ENCODE peak calls at places on chromosomes 13 and 19, in nine cellular contexts. One of them, this sample, is unnamed.

GRCh38 chr13:23621316-23621645 is 51.1 kb downstream of the TNFRSF19 start:
- DNase-seq in HAP-1: no peak
- DNase-seq in left ventricle myocardium inferior: no peak
- DNase-seq in right cardiac atrium: no peak
- DNase-seq in gastrocnemius medialis: no peak
- DNase-seq in neuronal stem cell: no peak
- DNase-seq in tibial nerve: no peak
- DNase-seq in ascending aorta: no peak
- DNase-seq in CD4-positive, CD25-positive, alpha-beta regulatory T cell: no peak
- DNase-seq in this sample: no peak

GRCh38 chr19:48975947-48976847 is 11.1 kb downstream of the FTL start:
- DNase-seq in ascending aorta: no peak
- DNase-seq in tibial nerve: no peak
- DNase-seq in right cardiac atrium: no peak
- DNase-seq in neuronal stem cell: no peak
- DNase-seq in gastrocnemius medialis: no peak
- DNase-seq in HAP-1: peak; percentile 60
- DNase-seq in CD4-positive, CD25-positive, alpha-beta regulatory T cell: peak; percentile 58
- DNase-seq in left ventricle myocardium inferior: no peak
- DNase-seq in this sample: no peak

GRCh38 chr13:52353116-52353718 is 52.8 kb downstream of the THSD1 start:
- DNase-seq in HAP-1: no peak
- DNase-seq in neuronal stem cell: no peak
- DNase-seq in gastrocnemius medialis: no peak
- DNase-seq in left ventricle myocardium inferior: no peak
- DNase-seq in CD4-positive, CD25-positive, alpha-beta regulatory T cell: no peak
- DNase-seq in tibial nerve: no peak
- DNase-seq in right cardiac atrium: no peak
- DNase-seq in ascending aorta: no peak
- DNase-seq in this sample: no peak

GRCh38 chr13:97889803-97890202 is 63.7 kb upstream of the IPO5 start:
- DNase-seq in right cardiac atrium: no peak
- DNase-seq in neuronal stem cell: no peak
- DNase-seq in left ventricle myocardium inferior: peak; percentile 36
- DNase-seq in tibial nerve: peak; percentile 84
- DNase-seq in gastrocnemius medialis: peak; percentile 38
- DNase-seq in HAP-1: no peak
- DNase-seq in CD4-positive, CD25-positive, alpha-beta regulatory T cell: no peak
- DNase-seq in ascending aorta: no peak
- DNase-seq in this sample: no peak

GRCh38 chr19:11410682-11411081 is 8.4 kb downstream of the RGL3 start:
- DNase-seq in tibial nerve: no peak
- DNase-seq in right cardiac atrium: no peak
- DNase-seq in ascending aorta: no peak
- DNase-seq in CD4-positive, CD25-positive, alpha-beta regulatory T cell: no peak
- DNase-seq in gastrocnemius medialis: no peak
- DNase-seq in HAP-1: no peak
- DNase-seq in neuronal stem cell: no peak
- DNase-seq in left ventricle myocardium inferior: no peak
- DNase-seq in this sample: no peak

GRCh38 chr13:94712287-94712811 is at the start of gene SOX21:
- DNase-seq in left ventricle myocardium inferior: no peak
- DNase-seq in right cardiac atrium: no peak
- DNase-seq in neuronal stem cell: no peak
- DNase-seq in gastrocnemius medialis: no peak
- DNase-seq in tibial nerve: no peak
- DNase-seq in CD4-positive, CD25-positive, alpha-beta regulatory T cell: no peak
- DNase-seq in ascending aorta: no peak
- DNase-seq in HAP-1: peak; percentile 92
- DNase-seq in this sample: no peak

GRCh38 chr13:96214804-96215445 is 125.0 kb downstream of the HS6ST3 start:
- DNase-seq in left ventricle myocardium inferior: no peak
- DNase-seq in neuronal stem cell: no peak
- DNase-seq in right cardiac atrium: no peak
- DNase-seq in tibial nerve: no peak
- DNase-seq in HAP-1: no peak
- DNase-seq in gastrocnemius medialis: no peak
- DNase-seq in ascending aorta: no peak
- DNase-seq in CD4-positive, CD25-positive, alpha-beta regulatory T cell: no peak
- DNase-seq in this sample: no peak

GRCh38 chr13:45807520-45808099 is 43.9 kb downstream of the SIAH3 start:
- DNase-seq in tibial nerve: peak; percentile 16
- DNase-seq in ascending aorta: peak; percentile 30
- DNase-seq in CD4-positive, CD25-positive, alpha-beta regulatory T cell: peak; percentile 15
- DNase-seq in left ventricle myocardium inferior: no peak
- DNase-seq in HAP-1: peak; percentile 59
- DNase-seq in neuronal stem cell: peak; percentile 37
- DNase-seq in gastrocnemius medialis: no peak
- DNase-seq in right cardiac atrium: no peak
- DNase-seq in this sample: no peak

GRCh38 chr13:50809133-50810090 is 34.1 kb downstream of the DLEU7 start:
- DNase-seq in CD4-positive, CD25-positive, alpha-beta regulatory T cell: no peak
- DNase-seq in gastrocnemius medialis: no peak
- DNase-seq in ascending aorta: no peak
- DNase-seq in tibial nerve: no peak
- DNase-seq in right cardiac atrium: no peak
- DNase-seq in HAP-1: no peak
- DNase-seq in left ventricle myocardium inferior: no peak
- DNase-seq in neuronal stem cell: no peak
- DNase-seq in this sample: no peak

GRCh38 chr19:53877361-53877766 is 4.6 kb upstream of the PRKCG start:
- DNase-seq in right cardiac atrium: no peak
- DNase-seq in HAP-1: no peak
- DNase-seq in left ventricle myocardium inferior: no peak
- DNase-seq in tibial nerve: no peak
- DNase-seq in gastrocnemius medialis: no peak
- DNase-seq in ascending aorta: no peak
- DNase-seq in neuronal stem cell: no peak
- DNase-seq in CD4-positive, CD25-positive, alpha-beta regulatory T cell: peak; percentile 58
- DNase-seq in this sample: no peak

GRCh38 chr19:56301152-56301551 is 13.5 kb downstream of the ZSCAN5A start:
- DNase-seq in right cardiac atrium: no peak
- DNase-seq in CD4-positive, CD25-positive, alpha-beta regulatory T cell: no peak
- DNase-seq in HAP-1: no peak
- DNase-seq in left ventricle myocardium inferior: no peak
- DNase-seq in neuronal stem cell: no peak
- DNase-seq in gastrocnemius medialis: no peak
- DNase-seq in tibial nerve: no peak
- DNase-seq in ascending aorta: no peak
- DNase-seq in this sample: no peak

GRCh38 chr19:6227941-6228325 is 51.8 kb downstream of the MLLT1 start:
- DNase-seq in gastrocnemius medialis: no peak
- DNase-seq in left ventricle myocardium inferior: no peak
- DNase-seq in ascending aorta: no peak
- DNase-seq in HAP-1: no peak
- DNase-seq in CD4-positive, CD25-positive, alpha-beta regulatory T cell: no peak
- DNase-seq in right cardiac atrium: no peak
- DNase-seq in neuronal stem cell: no peak
- DNase-seq in tibial nerve: no peak
- DNase-seq in this sample: no peak

GRCh38 chr13:59145381-59145780 is 1018.3 kb downstream of the DIAPH3 start:
- DNase-seq in CD4-positive, CD25-positive, alpha-beta regulatory T cell: no peak
- DNase-seq in right cardiac atrium: no peak
- DNase-seq in HAP-1: no peak
- DNase-seq in neuronal stem cell: no peak
- DNase-seq in ascending aorta: no peak
- DNase-seq in tibial nerve: no peak
- DNase-seq in gastrocnemius medialis: no peak
- DNase-seq in left ventricle myocardium inferior: no peak
- DNase-seq in this sample: no peak

GRCh38 chr13:99468971-99469545 is 32.2 kb upstream of the TM9SF2 start:
- DNase-seq in tibial nerve: no peak
- DNase-seq in ascending aorta: no peak
- DNase-seq in right cardiac atrium: no peak
- DNase-seq in neuronal stem cell: peak; percentile 29
- DNase-seq in left ventricle myocardium inferior: no peak
- DNase-seq in HAP-1: no peak
- DNase-seq in CD4-positive, CD25-positive, alpha-beta regulatory T cell: no peak
- DNase-seq in gastrocnemius medialis: no peak
- DNase-seq in this sample: no peak

GRCh38 chr13:48748681-48749080 is 95.0 kb downstream of the CYSLTR2 start:
- DNase-seq in CD4-positive, CD25-positive, alpha-beta regulatory T cell: no peak
- DNase-seq in right cardiac atrium: no peak
- DNase-seq in ascending aorta: no peak
- DNase-seq in tibial nerve: no peak
- DNase-seq in gastrocnemius medialis: no peak
- DNase-seq in left ventricle myocardium inferior: no peak
- DNase-seq in HAP-1: no peak
- DNase-seq in neuronal stem cell: no peak
- DNase-seq in this sample: no peak

GRCh38 chr13:84121456-84121855 is 239.2 kb upstream of the SLITRK1 start:
- DNase-seq in left ventricle myocardium inferior: no peak
- DNase-seq in HAP-1: peak; percentile 26
- DNase-seq in tibial nerve: no peak
- DNase-seq in CD4-positive, CD25-positive, alpha-beta regulatory T cell: no peak
- DNase-seq in gastrocnemius medialis: no peak
- DNase-seq in ascending aorta: no peak
- DNase-seq in right cardiac atrium: no peak
- DNase-seq in neuronal stem cell: peak; percentile 26
- DNase-seq in this sample: no peak

DNA sequence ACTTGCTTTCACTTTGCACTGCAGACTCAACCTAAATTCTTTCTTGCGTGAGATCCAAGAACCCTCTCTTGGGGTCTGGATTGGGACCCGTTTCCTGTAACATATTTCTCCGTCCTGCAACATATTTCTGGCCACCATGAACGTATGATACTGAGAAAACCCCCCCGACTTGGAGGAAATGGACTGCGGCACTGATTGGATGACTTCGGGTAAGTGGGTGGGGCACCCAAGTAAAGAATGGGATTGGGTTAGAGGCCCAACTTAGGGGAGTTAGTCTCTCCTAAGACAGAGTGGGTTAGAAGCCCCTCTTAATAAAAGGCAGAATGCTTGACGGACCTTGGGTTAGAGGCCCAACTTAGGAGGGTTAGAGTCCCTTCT is 690.4 kb downstream of the UQCRFS1 start:
- DNase-seq in right cardiac atrium: no peak
- DNase-seq in tibial nerve: no peak
- DNase-seq in ascending aorta: no peak
- DNase-seq in HAP-1: no peak
- DNase-seq in CD4-positive, CD25-positive, alpha-beta regulatory T cell: no peak
- DNase-seq in neuronal stem cell: no peak
- DNase-seq in left ventricle myocardium inferior: no peak
- DNase-seq in gastrocnemius medialis: no peak
- DNase-seq in this sample: no peak
- H3K27me3 ChIP-seq in right cardiac atrium: no peaks in the 10 kb centered on the region
- H3K27me3 ChIP-seq in tibial nerve: no peaks in the 10 kb centered on the region
- H3K27me3 ChIP-seq in ascending aorta: no peaks in the 10 kb centered on the region
- H3K27me3 ChIP-seq in HAP-1: no peaks in the 10 kb centered on the region
- H3K27me3 ChIP-seq in CD4-positive, CD25-positive, alpha-beta regulatory T cell: no peaks in the 10 kb centered on the region
- H3K27me3 ChIP-seq in neuronal stem cell: no peaks in the 10 kb centered on the region
- H3K27me3 ChIP-seq in left ventricle myocardium inferior: peaks cover 13% of the 10 kb centered on the region
- H3K27me3 ChIP-seq in gastrocnemius medialis: no peaks in the 10 kb centered on the region
- H3K27me3 ChIP-seq in this sample: no peaks in the 10 kb centered on the region

GRCh38 chr13:78598933-78599332 is 4.4 kb downstream of the POU4F1 start:
- DNase-seq in HAP-1: no peak
- DNase-seq in tibial nerve: no peak
- DNase-seq in CD4-positive, CD25-positive, alpha-beta regulatory T cell: no peak
- DNase-seq in left ventricle myocardium inferior: no peak
- DNase-seq in ascending aorta: no peak
- DNase-seq in right cardiac atrium: no peak
- DNase-seq in neuronal stem cell: no peak
- DNase-seq in gastrocnemius medialis: no peak
- DNase-seq in this sample: no peak
- H3K27me3 ChIP-seq in HAP-1: peaks cover 47% of the 10 kb centered on the region
- H3K27me3 ChIP-seq in tibial nerve: peaks cover 95% of the 10 kb centered on the region
- H3K27me3 ChIP-seq in CD4-positive, CD25-positive, alpha-beta regulatory T cell: peaks cover 64% of the 10 kb centered on the region
- H3K27me3 ChIP-seq in left ventricle myocardium inferior: peaks cover 97% of the 10 kb centered on the region
- H3K27me3 ChIP-seq in ascending aorta: peaks cover 71% of the 10 kb centered on the region
- H3K27me3 ChIP-seq in right cardiac atrium: peaks cover 5% of the 10 kb centered on the region
- H3K27me3 ChIP-seq in neuronal stem cell: peaks cover 89% of the 10 kb centered on the region
- H3K27me3 ChIP-seq in gastrocnemius medialis: peaks cover 91% of the 10 kb centered on the region
- H3K27me3 ChIP-seq in this sample: peaks cover 94% of the 10 kb centered on the region

GRCh38 chr19:46287585-46287984 is 9.3 kb upstream of the HIF3A start:
- DNase-seq in neuronal stem cell: no peak
- DNase-seq in left ventricle myocardium inferior: no peak
- DNase-seq in HAP-1: peak; percentile 24
- DNase-seq in CD4-positive, CD25-positive, alpha-beta regulatory T cell: no peak
- DNase-seq in right cardiac atrium: no peak
- DNase-seq in ascending aorta: no peak
- DNase-seq in tibial nerve: no peak
- DNase-seq in gastrocnemius medialis: no peak
- DNase-seq in this sample: no peak
- H3K27me3 ChIP-seq in neuronal stem cell: no peaks in the 10 kb centered on the region
- H3K27me3 ChIP-seq in left ventricle myocardium inferior: no peaks in the 10 kb centered on the region
- H3K27me3 ChIP-seq in HAP-1: peaks cover 4% of the 10 kb centered on the region
- H3K27me3 ChIP-seq in CD4-positive, CD25-positive, alpha-beta regulatory T cell: no peaks in the 10 kb centered on the region
- H3K27me3 ChIP-seq in right cardiac atrium: no peaks in the 10 kb centered on the region
- H3K27me3 ChIP-seq in ascending aorta: no peaks in the 10 kb centered on the region
- H3K27me3 ChIP-seq in tibial nerve: no peaks in the 10 kb centered on the region
- H3K27me3 ChIP-seq in gastrocnemius medialis: no peaks in the 10 kb centered on the region
- H3K27me3 ChIP-seq in this sample: no peaks in the 10 kb centered on the region

GRCh38 chr13:111916201-111916600 is 150.7 kb upstream of the SOX1 start:
- DNase-seq in neuronal stem cell: no peak
- DNase-seq in HAP-1: no peak
- DNase-seq in left ventricle myocardium inferior: no peak
- DNase-seq in right cardiac atrium: no peak
- DNase-seq in ascending aorta: peak; percentile 19
- DNase-seq in gastrocnemius medialis: no peak
- DNase-seq in CD4-positive, CD25-positive, alpha-beta regulatory T cell: no peak
- DNase-seq in tibial nerve: no peak
- DNase-seq in this sample: no peak

GRCh38 chr13:111919826-111920225 is 147.1 kb upstream of the SOX1 start:
- DNase-seq in HAP-1: no peak
- DNase-seq in tibial nerve: no peak
- DNase-seq in neuronal stem cell: no peak
- DNase-seq in right cardiac atrium: no peak
- DNase-seq in CD4-positive, CD25-positive, alpha-beta regulatory T cell: no peak
- DNase-seq in ascending aorta: peak; percentile 52
- DNase-seq in left ventricle myocardium inferior: no peak
- DNase-seq in gastrocnemius medialis: no peak
- DNase-seq in this sample: no peak

GRCh38 chr13:111919286-111919685 is 147.7 kb upstream of the SOX1 start:
- DNase-seq in neuronal stem cell: no peak
- DNase-seq in tibial nerve: no peak
- DNase-seq in HAP-1: no peak
- DNase-seq in CD4-positive, CD25-positive, alpha-beta regulatory T cell: no peak
- DNase-seq in ascending aorta: peak; percentile 48
- DNase-seq in gastrocnemius medialis: no peak
- DNase-seq in left ventricle myocardium inferior: no peak
- DNase-seq in right cardiac atrium: no peak
- DNase-seq in this sample: no peak

GRCh38 chr13:111917086-111917485 is 149.9 kb upstream of the SOX1 start:
- DNase-seq in right cardiac atrium: no peak
- DNase-seq in neuronal stem cell: no peak
- DNase-seq in HAP-1: no peak
- DNase-seq in gastrocnemius medialis: no peak
- DNase-seq in CD4-positive, CD25-positive, alpha-beta regulatory T cell: no peak
- DNase-seq in tibial nerve: no peak
- DNase-seq in ascending aorta: peak; percentile 35
- DNase-seq in left ventricle myocardium inferior: no peak
- DNase-seq in this sample: no peak

GRCh38 chr13:111917901-111918300 is 149.0 kb upstream of the SOX1 start:
- DNase-seq in HAP-1: no peak
- DNase-seq in CD4-positive, CD25-positive, alpha-beta regulatory T cell: no peak
- DNase-seq in ascending aorta: peak; percentile 50
- DNase-seq in gastrocnemius medialis: no peak
- DNase-seq in tibial nerve: no peak
- DNase-seq in left ventricle myocardium inferior: no peak
- DNase-seq in neuronal stem cell: no peak
- DNase-seq in right cardiac atrium: no peak
- DNase-seq in this sample: no peak
- H3K27me3 ChIP-seq in HAP-1: no peaks in the 10 kb centered on the region
- H3K27me3 ChIP-seq in CD4-positive, CD25-positive, alpha-beta regulatory T cell: no peaks in the 10 kb centered on the region
- H3K27me3 ChIP-seq in ascending aorta: no peaks in the 10 kb centered on the region
- H3K27me3 ChIP-seq in gastrocnemius medialis: no peaks in the 10 kb centered on the region
- H3K27me3 ChIP-seq in tibial nerve: no peaks in the 10 kb centered on the region
- H3K27me3 ChIP-seq in left ventricle myocardium inferior: peaks cover 99% of the 10 kb centered on the region
- H3K27me3 ChIP-seq in neuronal stem cell: no peaks in the 10 kb centered on the region
- H3K27me3 ChIP-seq in right cardiac atrium: no peaks in the 10 kb centered on the region
- H3K27me3 ChIP-seq in this sample: no peaks in the 10 kb centered on the region

This sample was measured in colonic mucosa.